ENCODE peak calls at places on chromosomes 5 and 9, in eight cellular contexts. One of them, this sample, is unnamed.

GRCh38 chr9:101440714-101441230 is 5.2 kb upstream of the ALDOB start:
- DNase-seq in tibial nerve: no peak
- DNase-seq in esophagus muscularis mucosa: no peak
- DNase-seq in HCT116: no peak
- DNase-seq in lower leg skin: no peak
- DNase-seq in upper lobe of left lung: no peak
- DNase-seq in sigmoid colon: no peak
- DNase-seq in stomach: no peak
- DNase-seq in this sample: no peak

GRCh38 chr9:133235549-133236222 is 26.6 kb upstream of the OBP2B start:
- DNase-seq in tibial nerve: no peak
- DNase-seq in esophagus muscularis mucosa: no peak
- DNase-seq in HCT116: no peak
- DNase-seq in lower leg skin: peak
- DNase-seq in upper lobe of left lung: no peak
- DNase-seq in sigmoid colon: peak
- DNase-seq in stomach: no peak
- DNase-seq in this sample: no peak

GRCh38 chr9:117392992-117393391 is 21.9 kb downstream of the ASTN2 start:
- DNase-seq in tibial nerve: no peak
- DNase-seq in esophagus muscularis mucosa: no peak
- DNase-seq in HCT116: no peak
- DNase-seq in lower leg skin: no peak
- DNase-seq in upper lobe of left lung: no peak
- DNase-seq in sigmoid colon: no peak
- DNase-seq in stomach: no peak
- DNase-seq in this sample: no peak

GRCh38 chr5:88892669-88893068 is 9.7 kb upstream of the MEF2C start:
- DNase-seq in tibial nerve: no peak
- DNase-seq in esophagus muscularis mucosa: no peak
- DNase-seq in HCT116: no peak
- DNase-seq in lower leg skin: no peak
- DNase-seq in upper lobe of left lung: no peak
- DNase-seq in sigmoid colon: no peak
- DNase-seq in stomach: no peak
- DNase-seq in this sample: peak

GRCh38 chr9:106963684-106964083 is 100.7 kb downstream of the ZNF462 start:
- DNase-seq in tibial nerve: no peak
- DNase-seq in esophagus muscularis mucosa: no peak
- DNase-seq in HCT116: no peak
- DNase-seq in lower leg skin: no peak
- DNase-seq in upper lobe of left lung: no peak
- DNase-seq in sigmoid colon: no peak
- DNase-seq in stomach: no peak
- DNase-seq in this sample: no peak

GRCh38 chr9:98491778-98492177 is 217.0 kb downstream of the GABBR2 start:
- DNase-seq in tibial nerve: no peak
- DNase-seq in esophagus muscularis mucosa: no peak
- DNase-seq in HCT116: no peak
- DNase-seq in lower leg skin: no peak
- DNase-seq in upper lobe of left lung: no peak
- DNase-seq in sigmoid colon: no peak
- DNase-seq in stomach: no peak
- DNase-seq in this sample: no peak

GRCh38 chr5:7904170-7904569 is 35.2 kb downstream of the MTRR start:
- DNase-seq in tibial nerve: no peak
- DNase-seq in esophagus muscularis mucosa: no peak
- DNase-seq in HCT116: no peak
- DNase-seq in lower leg skin: no peak
- DNase-seq in upper lobe of left lung: no peak
- DNase-seq in sigmoid colon: no peak
- DNase-seq in stomach: no peak
- DNase-seq in this sample: no peak

GRCh38 chr9:86685556-86685955 is 261.8 kb downstream of the GAS1 start:
- DNase-seq in tibial nerve: no peak
- DNase-seq in esophagus muscularis mucosa: no peak
- DNase-seq in HCT116: no peak
- DNase-seq in lower leg skin: no peak
- DNase-seq in upper lobe of left lung: no peak
- DNase-seq in sigmoid colon: no peak
- DNase-seq in stomach: no peak
- DNase-seq in this sample: no peak

GRCh38 chr9:90025816-90026215 is 421.0 kb downstream of the GADD45G start:
- DNase-seq in tibial nerve: no peak
- DNase-seq in esophagus muscularis mucosa: no peak
- DNase-seq in HCT116: no peak
- DNase-seq in lower leg skin: no peak
- DNase-seq in upper lobe of left lung: no peak
- DNase-seq in sigmoid colon: no peak
- DNase-seq in stomach: no peak
- DNase-seq in this sample: no peak

GRCh38 chr5:171813813-171814212 is 28.2 kb downstream of the SMIM23 start:
- DNase-seq in tibial nerve: no peak
- DNase-seq in esophagus muscularis mucosa: no peak
- DNase-seq in HCT116: no peak
- DNase-seq in lower leg skin: no peak
- DNase-seq in upper lobe of left lung: no peak
- DNase-seq in sigmoid colon: no peak
- DNase-seq in stomach: no peak
- DNase-seq in this sample: no peak

GRCh38 chr5:128196791-128197190 is 113.2 kb downstream of the SLC12A2 start:
- DNase-seq in tibial nerve: no peak
- DNase-seq in esophagus muscularis mucosa: no peak
- DNase-seq in HCT116: no peak
- DNase-seq in lower leg skin: no peak
- DNase-seq in upper lobe of left lung: no peak
- DNase-seq in sigmoid colon: no peak
- DNase-seq in stomach: no peak
- DNase-seq in this sample: peak

GRCh38 chr5:154567155-154567554 is 89.1 kb upstream of the HAND1 start:
- DNase-seq in tibial nerve: no peak
- DNase-seq in esophagus muscularis mucosa: peak
- DNase-seq in HCT116: no peak
- DNase-seq in lower leg skin: peak
- DNase-seq in upper lobe of left lung: no peak
- DNase-seq in sigmoid colon: no peak
- DNase-seq in stomach: no peak
- DNase-seq in this sample: no peak
- TF ChIP-seq POLR2A in tibial nerve: no peak
- TF ChIP-seq POLR2A in esophagus muscularis mucosa: no peak
- TF ChIP-seq POLR2A in HCT116: no peak
- TF ChIP-seq POLR2A in lower leg skin: no peak
- TF ChIP-seq POLR2A in upper lobe of left lung: no peak
- TF ChIP-seq POLR2A in sigmoid colon: no peak
- TF ChIP-seq POLR2A in stomach: no peak
- TF ChIP-seq POLR2A in this sample: no peak

GRCh38 chr9:5480919-5481743 is 29.2 kb upstream of the PDCD1LG2 start:
- DNase-seq in tibial nerve: no peak
- DNase-seq in esophagus muscularis mucosa: no peak
- DNase-seq in HCT116: no peak
- DNase-seq in lower leg skin: no peak
- DNase-seq in upper lobe of left lung: no peak
- DNase-seq in sigmoid colon: no peak
- DNase-seq in stomach: no peak
- DNase-seq in this sample: no peak
- TF ChIP-seq CTCF in tibial nerve: no peak
- TF ChIP-seq CTCF in esophagus muscularis mucosa: no peak
- TF ChIP-seq CTCF in HCT116: no peak
- TF ChIP-seq CTCF in lower leg skin: no peak
- TF ChIP-seq CTCF in upper lobe of left lung: no peak
- TF ChIP-seq CTCF in sigmoid colon: no peak
- TF ChIP-seq CTCF in stomach: no peak
- TF ChIP-seq CTCF in this sample: no peak

DNA sequence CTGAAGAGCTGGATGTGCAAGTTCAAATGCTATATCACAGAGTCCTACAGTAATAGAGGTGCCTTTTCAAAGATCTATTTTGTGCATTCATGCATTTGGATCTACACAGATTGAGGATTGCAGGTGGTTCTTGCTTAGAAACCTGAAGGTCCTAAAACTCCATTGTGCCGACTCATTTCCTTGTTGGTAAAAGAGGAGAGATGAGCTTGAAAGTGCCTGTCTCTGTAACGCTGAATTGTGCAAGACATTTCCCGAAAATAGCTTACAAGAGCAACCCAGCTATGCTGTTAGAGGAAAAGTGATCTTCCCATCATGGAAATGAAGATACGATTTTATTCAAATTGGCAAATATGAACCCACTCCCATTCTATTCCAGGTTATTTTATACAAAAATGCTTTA is 110.7 kb upstream of the CXCL14 start:
- DNase-seq in tibial nerve: no peak
- DNase-seq in esophagus muscularis mucosa: no peak
- DNase-seq in HCT116: no peak
- DNase-seq in lower leg skin: no peak
- DNase-seq in upper lobe of left lung: no peak
- DNase-seq in sigmoid colon: no peak
- DNase-seq in stomach: no peak
- DNase-seq in this sample: no peak
- TF ChIP-seq POLR2A in tibial nerve: no peak
- TF ChIP-seq POLR2A in esophagus muscularis mucosa: no peak
- TF ChIP-seq POLR2A in HCT116: no peak
- TF ChIP-seq POLR2A in lower leg skin: no peak
- TF ChIP-seq POLR2A in upper lobe of left lung: no peak
- TF ChIP-seq POLR2A in sigmoid colon: no peak
- TF ChIP-seq POLR2A in stomach: no peak
- TF ChIP-seq POLR2A in this sample: no peak

GRCh38 chr5:77957-78804 is 13.8 kb upstream of the PLEKHG4B start:
- DNase-seq in tibial nerve: no peak
- DNase-seq in esophagus muscularis mucosa: peak
- DNase-seq in HCT116: peak
- DNase-seq in lower leg skin: peak
- DNase-seq in upper lobe of left lung: no peak
- DNase-seq in sigmoid colon: no peak
- DNase-seq in stomach: peak
- DNase-seq in this sample: no peak
- TF ChIP-seq CTCF in tibial nerve: no peak
- TF ChIP-seq CTCF in esophagus muscularis mucosa: peak
- TF ChIP-seq CTCF in HCT116: peak
- TF ChIP-seq CTCF in lower leg skin: no peak
- TF ChIP-seq CTCF in upper lobe of left lung: no peak
- TF ChIP-seq CTCF in sigmoid colon: no peak
- TF ChIP-seq CTCF in stomach: peak
- TF ChIP-seq CTCF in this sample: no peak

GRCh38 chr5:179865471-179866240 is 7.0 kb upstream of the MRNIP start:
- DNase-seq in tibial nerve: no peak
- DNase-seq in esophagus muscularis mucosa: no peak
- DNase-seq in HCT116: no peak
- DNase-seq in lower leg skin: no peak
- DNase-seq in upper lobe of left lung: no peak
- DNase-seq in sigmoid colon: peak
- DNase-seq in stomach: no peak
- DNase-seq in this sample: no peak

GRCh38 chr5:179864686-179865085 is 6.1 kb upstream of the MRNIP start:
- DNase-seq in tibial nerve: no peak
- DNase-seq in esophagus muscularis mucosa: no peak
- DNase-seq in HCT116: no peak
- DNase-seq in lower leg skin: no peak
- DNase-seq in upper lobe of left lung: no peak
- DNase-seq in sigmoid colon: peak
- DNase-seq in stomach: no peak
- DNase-seq in this sample: no peak

GRCh38 chr5:179862296-179862695 is 3.7 kb upstream of the MRNIP start:
- DNase-seq in tibial nerve: no peak
- DNase-seq in esophagus muscularis mucosa: no peak
- DNase-seq in HCT116: no peak
- DNase-seq in lower leg skin: no peak
- DNase-seq in upper lobe of left lung: no peak
- DNase-seq in sigmoid colon: peak
- DNase-seq in stomach: no peak
- DNase-seq in this sample: no peak

GRCh38 chr5:179862891-179863290 is 4.3 kb upstream of the MRNIP start:
- DNase-seq in tibial nerve: no peak
- DNase-seq in esophagus muscularis mucosa: no peak
- DNase-seq in HCT116: no peak
- DNase-seq in lower leg skin: no peak
- DNase-seq in upper lobe of left lung: no peak
- DNase-seq in sigmoid colon: peak
- DNase-seq in stomach: no peak
- DNase-seq in this sample: no peak

GRCh38 chr5:179863449-179864085 is 5.0 kb upstream of the MRNIP start:
- DNase-seq in tibial nerve: no peak
- DNase-seq in esophagus muscularis mucosa: no peak
- DNase-seq in HCT116: no peak
- DNase-seq in lower leg skin: no peak
- DNase-seq in upper lobe of left lung: peak
- DNase-seq in sigmoid colon: peak
- DNase-seq in stomach: no peak
- DNase-seq in this sample: no peak
- TF ChIP-seq POLR2A in tibial nerve: no peak
- TF ChIP-seq POLR2A in esophagus muscularis mucosa: no peak
- TF ChIP-seq POLR2A in HCT116: no peak
- TF ChIP-seq POLR2A in lower leg skin: no peak
- TF ChIP-seq POLR2A in upper lobe of left lung: no peak
- TF ChIP-seq POLR2A in sigmoid colon: no peak
- TF ChIP-seq POLR2A in stomach: no peak
- TF ChIP-seq POLR2A in this sample: no peak